ENCODE peak calls at places on chromosomes 4 and X, in nine cellular contexts. V, W, Q, O, N, T, E, L and I are unnamed samples.

GRCh38 chr4:40164459-40164858 is 32.4 kb upstream of the RHOH start:
- DNase-seq in N (no peak), L (no peak), T (no peak), E (no peak), V (no peak), O (no peak), Q (no peak), W (no peak), I (no peak)

GRCh38 chr4:131137196-131137595 is 2011.9 kb upstream of the PCDH10 start:
- DNase-seq in T (no peak), L (no peak), N (no peak), E (no peak), Q (no peak), W (no peak), O (no peak), V (no peak), I (no peak)

GRCh38 chrX:143635915-143636314 is at the start of gene SLITRK4:
- DNase-seq in T (no peak), W (no peak), L (no peak), O (no peak), V (no peak), Q (no peak), E (no peak), N (peak; percentile 95), I (no peak)

GRCh38 chrX:31280580-31280979 is 208.7 kb upstream of the FTHL17 start:
- DNase-seq in V (no peak), O (no peak), Q (no peak), L (no peak), E (no peak), N (no peak), T (no peak), W (no peak), I (no peak)

GRCh38 chr4:87251104-87251503 is 30.7 kb upstream of the KLHL8 start:
- DNase-seq in W (no peak), V (no peak), Q (no peak), L (no peak), T (no peak), N (no peak), E (no peak), O (no peak), I (no peak)

GRCh38 chr4:137946423-137946822 is 295.7 kb downstream of the SLC7A11 start:
- DNase-seq in O (no peak), L (no peak), Q (no peak), W (no peak), T (peak; percentile 18), V (no peak), E (no peak), N (peak; percentile 8), I (no peak)

GRCh38 chr4:8221476-8221875 is 22.4 kb downstream of the SH3TC1 start:
- DNase-seq in L (no peak), E (no peak), N (no peak), Q (peak; percentile 76), O (peak; percentile 38), T (peak; percentile 58), W (no peak), V (no peak), I (no peak)

GRCh38 chrX:22276781-22277180 is 4.1 kb downstream of the CBLL2 start:
- DNase-seq in L (no peak), E (no peak), N (no peak), T (peak; percentile 3), Q (no peak), W (no peak), O (no peak), V (no peak), I (no peak)

GRCh38 chr4:94545296-94545695 is 93.6 kb downstream of the PDLIM5 start:
- DNase-seq in W (no peak), L (peak; percentile 31), N (no peak), Q (no peak), T (peak; percentile 81), V (no peak), O (no peak), E (no peak), I (no peak)

DNA sequence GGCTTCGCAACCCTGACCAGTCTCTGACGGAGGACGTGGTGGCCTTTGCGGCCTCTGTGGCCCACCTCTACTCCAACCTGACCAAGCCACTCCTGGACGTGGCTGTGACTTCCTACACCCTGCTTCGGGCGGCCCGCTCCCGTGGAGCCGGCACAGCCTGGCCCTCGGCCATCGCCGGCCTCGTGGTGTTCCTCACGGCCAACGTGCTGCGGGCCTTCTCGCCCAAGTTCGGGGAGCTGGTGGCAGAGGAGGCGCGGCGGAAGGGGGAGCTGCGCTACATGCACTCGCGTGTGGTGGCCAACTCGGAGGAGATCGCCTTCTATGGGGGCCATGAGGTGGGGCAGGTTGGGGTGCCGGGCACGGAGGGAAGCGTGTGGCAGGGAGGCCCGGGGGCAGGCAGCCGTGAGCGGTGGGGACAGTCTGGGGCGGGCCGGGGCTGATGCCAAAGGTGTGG is 1.2 kb downstream of the ABCD1 start:
- DNase-seq in N (no peak), W (peak; percentile 69), L (no peak), E (no peak), O (no peak), V (no peak), T (no peak), Q (no peak), I (no peak)
- H3K4me3 ChIP-seq in N (no peak overlapping the region), W (peak overlapping the region; percentile 64), L (peak overlapping the region; percentile 15), E (no peak overlapping the region), O (no peak overlapping the region), V (no peak overlapping the region), T (no peak overlapping the region), Q (no peak overlapping the region), I (no peak overlapping the region)

GRCh38 chr4:67575889-67576329 is 17.4 kb downstream of the STAP1 start:
- DNase-seq in E (no peak), V (no peak), T (no peak), L (no peak), Q (no peak), W (no peak), N (no peak), O (no peak), I (no peak)
- H3K4me3 ChIP-seq in E (no peak overlapping the region), V (peak overlapping the region; percentile 23), T (peak overlapping the region; percentile 40), L (no peak overlapping the region), Q (no peak overlapping the region), W (peak overlapping the region; percentile 25), N (no peak overlapping the region), O (no peak overlapping the region), I (no peak overlapping the region)

DNA sequence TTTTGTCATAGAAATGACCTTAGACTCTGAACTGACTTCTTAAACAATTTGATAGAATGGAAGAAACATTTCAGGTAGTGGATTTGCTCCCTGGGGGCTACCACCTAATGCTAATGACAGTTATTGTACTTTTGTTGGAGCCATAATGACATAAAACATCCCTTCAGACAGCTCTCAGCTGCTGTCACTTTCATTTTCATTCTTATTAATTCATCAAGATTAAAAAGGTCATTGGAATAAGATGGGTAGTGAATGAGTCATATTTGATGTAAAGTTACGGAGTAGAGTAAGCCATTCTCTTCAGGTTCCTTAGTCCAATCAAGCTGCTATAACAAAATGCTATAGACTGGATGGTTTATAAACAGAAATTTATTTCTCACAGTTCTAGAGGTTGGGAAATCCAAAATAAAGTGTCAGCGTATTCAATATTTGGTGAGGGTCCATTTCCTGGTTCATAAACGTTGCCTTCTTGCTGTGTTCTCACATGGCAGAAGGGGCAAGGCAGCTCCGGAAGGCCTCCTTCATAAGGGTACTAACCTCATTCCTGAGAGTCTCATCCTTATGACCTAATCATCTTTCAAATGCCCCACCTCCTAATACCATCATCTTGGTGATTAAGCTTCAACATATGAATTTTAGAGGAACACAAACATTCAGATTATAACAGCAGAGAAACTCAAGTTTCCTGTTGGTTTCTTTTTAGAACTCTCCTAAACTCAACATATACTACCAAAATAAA is 268.5 kb downstream of the ARAP2 start:
- DNase-seq in L (no peak), W (no peak), T (no peak), Q (no peak), N (no peak), O (no peak), V (no peak), E (no peak), I (no peak)
- H3K4me3 ChIP-seq in L (no peak overlapping the region), W (no peak overlapping the region), T (no peak overlapping the region), Q (no peak overlapping the region), N (no peak overlapping the region), O (no peak overlapping the region), V (no peak overlapping the region), E (no peak overlapping the region), I (no peak overlapping the region)

GRCh38 chrX:131053076-131053475 is 5.1 kb upstream of the ARHGAP36 start:
- DNase-seq in Q (no peak), T (no peak), W (no peak), O (no peak), N (no peak), L (no peak), E (no peak), V (no peak), I (no peak)

GRCh38 chrX:131059231-131059630 is 1.1 kb downstream of the ARHGAP36 start:
- DNase-seq in O (no peak), E (no peak), W (no peak), Q (no peak), N (no peak), L (no peak), V (no peak), T (no peak), I (no peak)

GRCh38 chrX:131060147-131060546 is 2.0 kb downstream of the ARHGAP36 start:
- DNase-seq in V (no peak), T (no peak), E (no peak), N (no peak), W (no peak), O (no peak), L (no peak), Q (no peak), I (no peak)

GRCh38 chrX:131058136-131058868 is at the start of gene ARHGAP36:
- DNase-seq in O (no peak), N (no peak), W (no peak), E (no peak), T (no peak), Q (no peak), L (no peak), V (peak; percentile 11), I (no peak)

GRCh38 chrX:131057706-131058105 is 440 bp upstream of the ARHGAP36 start:
- DNase-seq in O (no peak), L (no peak), W (no peak), E (no peak), Q (no peak), V (no peak), T (no peak), N (no peak), I (no peak)
- H3K4me3 ChIP-seq in O (no peak overlapping the region), L (no peak overlapping the region), W (no peak overlapping the region), E (no peak overlapping the region), Q (no peak overlapping the region), V (no peak overlapping the region), T (no peak overlapping the region), N (no peak overlapping the region), I (no peak overlapping the region)

DNA sequence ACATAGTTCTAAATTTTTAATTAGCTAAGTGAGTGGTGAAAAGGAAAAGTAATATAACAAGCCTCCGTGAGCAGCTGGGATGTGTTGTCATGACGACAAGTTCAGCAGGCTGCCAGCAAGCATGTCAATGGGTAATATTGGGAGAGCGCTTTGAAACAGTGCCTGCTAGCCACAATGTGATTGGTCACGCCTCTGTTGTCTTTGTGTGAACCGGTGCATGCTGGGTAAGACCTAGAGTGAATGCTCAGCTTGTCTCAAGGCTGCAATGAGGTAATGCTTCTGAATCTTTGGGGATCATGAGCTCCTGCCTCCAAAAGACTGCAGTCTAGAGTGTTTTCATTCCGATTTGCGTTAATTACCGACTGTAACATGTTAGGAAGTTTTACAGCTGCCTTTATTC is 54.9 kb downstream of the STOX2 start:
- DNase-seq in O (peak; percentile 76), N (peak; percentile 96), E (peak; percentile 17), L (peak; percentile 83), T (peak; percentile 22), W (peak; percentile 70), Q (peak; percentile 84), V (peak; percentile 6), I (peak; percentile 39)
- H3K4me3 ChIP-seq in O (peak overlapping the region; percentile 18), N (no peak overlapping the region), E (no peak overlapping the region), L (peak overlapping the region; percentile 20), T (no peak overlapping the region), W (peak overlapping the region; percentile 54), Q (peak overlapping the region; percentile 1), V (no peak overlapping the region), I (no peak overlapping the region)

GRCh38 chr4:15020502-15021286 is 18.4 kb downstream of the CPEB2 start:
- DNase-seq in W (no peak), Q (no peak), T (no peak), V (no peak), E (no peak), L (no peak), N (no peak), O (no peak), I (no peak)
- H3K4me3 ChIP-seq in W (no peak overlapping the region), Q (peak overlapping the region; percentile 16), T (no peak overlapping the region), V (no peak overlapping the region), E (no peak overlapping the region), L (no peak overlapping the region), N (no peak overlapping the region), O (no peak overlapping the region), I (no peak overlapping the region)